ENCODE peak calls at places on chromosome 12, in six cellular contexts. Y is Panc1; E is fibroblast of mammary gland; N is body of pancreas; M is A549; L is CD4-positive, alpha-beta T cell. S is an unnamed sample.

GRCh38 chr12:31922341-31923062 is 36.7 kb upstream of the RESF1 start:
- DNase-seq in M (no peak), Y (no peak), N (no peak), L (no peak), E (peak; percentile 44), S (no peak)

GRCh38 chr12:108821407-108822397 is 35.7 kb downstream of the SSH1 start:
- DNase-seq in N (peak; percentile 53), L (no peak), M (no peak), Y (no peak), E (peak; percentile 72), S (no peak)

GRCh38 chr12:10853746-10854145 is 4.5 kb upstream of the PRR4 start:
- DNase-seq in E (no peak), M (no peak), L (no peak), Y (no peak), N (no peak), S (no peak)

GRCh38 chr12:94284859-94285258 is 136.5 kb downstream of the PLXNC1 start:
- DNase-seq in M (no peak), L (no peak), Y (no peak), E (no peak), N (no peak), S (no peak)

GRCh38 chr12:92034083-92034482 is 111.6 kb downstream of the BTG1 start:
- DNase-seq in M (no peak), E (no peak), N (peak; percentile 37), Y (no peak), L (no peak), S (no peak)

GRCh38 chr12:28051516-28052456 is 79.3 kb upstream of the PTHLH start:
- DNase-seq in M (no peak), E (peak; percentile 77), Y (no peak), N (no peak), L (no peak), S (no peak)

GRCh38 chr12:85733441-85733840 is 102.8 kb downstream of the RASSF9 start:
- DNase-seq in Y (no peak), L (no peak), E (peak; percentile 82), M (no peak), N (no peak), S (no peak)

GRCh38 chr12:2248087-2248900 is 195.5 kb downstream of the CACNA1C start:
- DNase-seq in M (no peak), E (peak; percentile 33), Y (no peak), N (no peak), L (no peak), S (no peak)

GRCh38 chr12:67759829-67760228 is 111.3 kb downstream of the DYRK2 start:
- DNase-seq in L (no peak), E (no peak), Y (no peak), N (no peak), M (no peak), S (no peak)

GRCh38 chr12:81863406-81863805 is 104.3 kb upstream of the PPFIA2 start:
- DNase-seq in M (no peak), L (no peak), E (no peak), N (no peak), Y (no peak), S (no peak)

GRCh38 chr12:122834921-122835692 is at the start of gene HIP1R:
- DNase-seq in N (peak; percentile 45), E (no peak), M (peak; percentile 50), Y (no peak), L (peak; percentile 57), S (no peak)

GRCh38 chr12:55642275-55643068 is 5.8 kb downstream of the OR10P1 start:
- DNase-seq in L (no peak), N (peak; percentile 23), Y (no peak), M (no peak), E (no peak), S (no peak)

GRCh38 chr12:59689776-59690175 is 93.9 kb downstream of the SLC16A7 start:
- DNase-seq in M (no peak), Y (no peak), E (no peak), N (no peak), L (no peak), S (no peak)

GRCh38 chr12:76340680-76341435 is 7.4 kb downstream of the BBS10 start:
- DNase-seq in N (peak; percentile 6), Y (no peak), E (no peak), M (no peak), L (no peak), S (no peak)

GRCh38 chr12:8948711-8949524 is 527 bp downstream of the M6PR start:
- DNase-seq in Y (no peak), L (no peak), N (peak; percentile 3), E (peak; percentile 41), M (peak; percentile 28), S (no peak)

GRCh38 chr12:50314629-50315312 is 31.5 kb upstream of the LIMA1 start:
- DNase-seq in N (no peak), M (peak; percentile 54), Y (peak; percentile 46), L (no peak), E (peak; percentile 78), S (no peak)

GRCh38 chr12:40336573-40337199 is 111.9 kb downstream of the LRRK2 start:
- DNase-seq in Y (no peak), N (no peak), L (no peak), E (peak; percentile 27), M (peak; percentile 57), S (no peak)

GRCh38 chr12:26749781-26750180 is 83.2 kb downstream of the ITPR2 start:
- DNase-seq in M (no peak), L (no peak), Y (no peak), N (no peak), E (no peak), S (no peak)

GRCh38 chr12:64801381-64801780 is 23.1 kb upstream of the TBC1D30 start:
- DNase-seq in E (peak; percentile 13), N (no peak), M (peak; percentile 44), L (no peak), Y (no peak), S (no peak)
- TF ChIP-seq CTCF in E (peak; percentile 45), N (no peak), M (peak; percentile 64), L (no peak), Y (peak; percentile 0), S (no peak)

GRCh38 chr12:130263025-130263424 is 74.7 kb upstream of the PIWIL1 start:
- DNase-seq in L (no peak), M (no peak), N (no peak), E (no peak), Y (no peak), S (no peak)

GRCh38 chr12:130263996-130264395 is 73.7 kb upstream of the PIWIL1 start:
- DNase-seq in M (no peak), L (no peak), N (no peak), E (no peak), Y (no peak), S (no peak)

DNA sequence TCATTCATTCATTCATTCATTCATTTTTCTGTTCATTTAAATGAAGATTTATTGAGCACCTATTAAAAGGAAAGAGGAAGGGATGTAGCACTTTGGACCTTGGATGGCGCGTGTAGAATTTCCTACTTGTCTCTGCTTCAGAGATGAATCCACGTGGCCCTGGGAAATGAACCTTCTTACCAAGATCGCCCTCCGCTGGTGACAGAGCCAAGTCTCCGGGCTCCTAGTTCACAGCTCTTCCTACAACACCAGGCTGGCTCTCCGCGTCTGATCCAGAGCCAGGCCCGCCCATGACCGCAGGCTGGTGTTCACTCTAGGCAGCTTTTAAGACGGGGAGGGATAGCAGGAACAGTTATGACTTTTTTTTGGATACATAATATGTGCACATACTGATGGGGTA is 70.9 kb upstream of the PIWIL1 start:
- DNase-seq in Y (no peak), E (no peak), N (no peak), M (no peak), L (no peak), S (no peak)
- TF ChIP-seq CTCF in Y (no peak), E (no peak), N (no peak), M (no peak), L (no peak), S (peak; percentile 53)

DNA sequence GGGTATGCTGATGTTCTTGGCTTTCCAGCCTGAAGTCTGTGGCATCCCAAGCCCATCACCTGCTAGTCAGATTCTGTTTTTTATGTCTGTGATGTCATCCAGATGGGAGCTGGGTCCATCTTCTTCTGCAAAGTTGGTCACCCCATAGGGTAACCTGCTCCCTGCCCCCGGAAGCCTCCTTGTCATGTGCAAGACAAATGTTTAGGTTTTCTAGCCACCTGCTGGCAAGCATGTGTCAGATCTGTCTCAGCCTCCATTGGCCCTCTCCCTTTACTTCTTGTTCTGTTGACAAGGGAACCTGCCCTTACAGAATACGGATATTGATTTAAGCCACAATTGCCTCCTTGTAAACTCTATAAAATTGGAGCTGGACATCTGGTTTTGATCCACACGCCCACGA is 7.4 kb downstream of the NTF3 start:
- DNase-seq in M (no peak), N (no peak), E (no peak), Y (no peak), L (no peak), S (no peak)
- TF ChIP-seq CTCF in M (no peak), N (no peak), E (no peak), Y (no peak), L (no peak), S (no peak)

GRCh38 chr12:95943231-95943842 is at the start of gene AMDHD1:
- DNase-seq in M (peak; percentile 80), N (peak; percentile 40), E (peak; percentile 36), Y (no peak), L (peak; percentile 52), S (peak; percentile 78)
- TF ChIP-seq CTCF in M (no peak), N (peak; percentile 24), E (no peak), Y (peak; percentile 33), L (peak; percentile 43), S (peak; percentile 66)

GRCh38 chr12:30134229-30134628 is 350.5 kb upstream of the TMTC1 start:
- DNase-seq in M (peak; percentile 13), Y (peak; percentile 7), L (no peak), N (no peak), E (no peak), S (no peak)
- TF ChIP-seq CTCF in M (no peak), Y (peak; percentile 71), L (no peak), N (no peak), E (no peak), S (peak; percentile 49)

GRCh38 chr12:127077262-127078045 is 1189.5 kb upstream of the TMEM132C start:
- DNase-seq in Y (no peak), N (no peak), M (no peak), E (no peak), L (no peak), S (no peak)
- TF ChIP-seq CTCF in Y (no peak), N (no peak), M (no peak), E (no peak), L (no peak), S (no peak)

S was measured in type B pancreatic cell.